ENCODE peak calls at places on chromosome 18, in six cellular contexts. K is brain microvascular endothelial cell, X is uterus, P is suprapubic skin, M is endothelial cell of umbilical vein, B is heart left ventricle. G is an unnamed sample.

GRCh38 chr18:23627964-23628363 is 34.7 kb downstream of the ANKRD29 start:
- DNase-seq in P (no peak), B (no peak), X (no peak), M (no peak), K (no peak), G (peak; percentile 16)

GRCh38 chr18:12388440-12388839 is 11.4 kb upstream of the AFG3L2 start:
- DNase-seq in B (no peak), X (no peak), K (no peak), M (no peak), P (no peak), G (no peak)

GRCh38 chr18:10274327-10274726 is 180.1 kb upstream of the APCDD1 start:
- DNase-seq in P (no peak), B (peak; percentile 46), X (no peak), M (no peak), K (no peak), G (peak; percentile 22)

GRCh38 chr18:74633652-74634352 is 36.1 kb downstream of the ZNF407 start:
- DNase-seq in M (no peak), X (no peak), B (no peak), P (no peak), K (no peak), G (peak; percentile 33)

GRCh38 chr18:32998285-32998684 is 225.5 kb upstream of the KLHL14 start:
- DNase-seq in M (no peak), K (no peak), P (no peak), X (no peak), B (no peak), G (no peak)

GRCh38 chr18:56962322-56962721 is 184.6 kb upstream of the BOD1L2 start:
- DNase-seq in P (no peak), B (no peak), X (no peak), M (no peak), K (no peak), G (no peak)

GRCh38 chr18:38940863-38941531 is 1375.4 kb upstream of the CELF4 start:
- DNase-seq in X (no peak), P (no peak), K (peak; percentile 90), M (peak; percentile 11), B (no peak), G (peak; percentile 69)

GRCh38 chr18:75926811-75927210 is 499.3 kb upstream of the SMIM21 start:
- DNase-seq in P (no peak), M (no peak), X (no peak), B (no peak), K (no peak), G (peak; percentile 62)

GRCh38 chr18:13577091-13577697 is 149.2 kb downstream of the FAM210A start:
- DNase-seq in B (no peak), M (no peak), X (no peak), P (no peak), K (peak; percentile 41), G (no peak)

GRCh38 chr18:31679133-31679731 is 5.1 kb downstream of the B4GALT6 start:
- DNase-seq in X (no peak), K (peak; percentile 43), B (no peak), M (peak; percentile 93), P (no peak), G (peak; percentile 65)

GRCh38 chr18:2662990-2663389 is 7.5 kb downstream of the SMCHD1 start:
- DNase-seq in P (no peak), K (no peak), M (no peak), X (no peak), B (no peak), G (no peak)

GRCh38 chr18:31302991-31303390 is 15.0 kb upstream of the DSG1 start:
- DNase-seq in K (no peak), M (peak; percentile 34), X (no peak), B (no peak), P (no peak), G (peak; percentile 79)

GRCh38 chr18:62407660-62408059 is 82.5 kb downstream of the TNFRSF11A start:
- DNase-seq in B (no peak), M (no peak), X (no peak), K (no peak), P (no peak), G (no peak)

GRCh38 chr18:45254683-45255082 is 360.6 kb upstream of the SLC14A2 start:
- DNase-seq in M (no peak), P (no peak), B (peak; percentile 66), X (peak; percentile 19), K (no peak), G (peak; percentile 47)
- H3K4me3 ChIP-seq in M (no peak overlapping the region), P (no peak overlapping the region), B (no peak overlapping the region), X (no peak overlapping the region), K (no peak overlapping the region), G (no peak overlapping the region)

GRCh38 chr18:48693006-48693405 is 154.2 kb downstream of the CTIF start:
- DNase-seq in K (no peak), M (no peak), X (no peak), P (no peak), B (no peak), G (no peak)
- H3K27ac ChIP-seq in K (no peak overlapping the region), M (no peak overlapping the region), X (no peak overlapping the region), P (no peak overlapping the region), B (no peak overlapping the region), G (no peak overlapping the region)

DNA sequence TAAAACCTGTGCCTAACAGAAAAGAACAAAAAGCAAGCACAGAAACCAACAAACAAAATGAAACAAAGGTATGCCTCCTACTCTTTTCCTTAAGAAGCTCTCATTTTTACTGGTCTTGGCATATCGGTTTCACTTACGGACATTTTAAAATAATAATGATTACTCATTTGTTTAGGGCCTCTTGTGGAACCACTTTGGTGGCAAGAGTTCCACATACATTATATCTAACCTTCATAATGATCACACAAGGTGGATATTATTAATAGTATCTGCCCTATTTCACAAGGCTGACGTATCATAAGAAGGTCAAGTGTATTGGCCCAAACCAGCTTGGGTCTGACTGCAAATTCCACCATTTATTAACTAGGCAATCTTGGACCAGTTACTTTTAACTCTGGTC is 304.7 kb downstream of the TCF4 start:
- DNase-seq in P (no peak), K (no peak), M (no peak), B (no peak), X (no peak), G (no peak)
- H3K4me3 ChIP-seq in P (no peak overlapping the region), K (no peak overlapping the region), M (no peak overlapping the region), B (no peak overlapping the region), X (no peak overlapping the region), G (no peak overlapping the region)

DNA sequence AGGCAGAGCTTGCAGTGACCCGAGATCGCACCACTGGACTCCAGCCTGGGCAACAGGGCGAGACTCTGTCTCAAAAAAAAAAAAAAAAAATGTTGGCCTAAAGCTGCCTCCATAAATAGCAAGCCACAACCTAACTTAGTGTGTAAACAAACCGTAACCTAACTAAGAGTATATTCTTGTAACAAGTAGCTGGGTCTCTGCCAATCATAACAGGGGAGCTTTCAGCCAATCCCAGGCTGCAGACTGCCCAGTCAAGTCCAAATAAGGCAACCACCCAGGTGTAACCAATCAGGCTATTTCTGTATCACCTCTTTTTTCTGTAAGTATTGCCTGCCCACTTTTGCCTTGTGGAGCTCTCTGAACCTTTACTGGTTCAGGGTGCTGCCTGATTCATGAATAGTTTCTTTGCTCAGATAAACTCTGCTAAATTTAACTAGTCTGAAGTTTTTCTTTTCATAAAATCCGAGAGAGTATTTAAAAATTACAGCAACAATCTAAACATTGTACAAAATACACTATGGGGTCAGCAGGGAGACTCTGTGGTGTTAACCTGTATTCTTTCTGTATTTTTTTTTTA is 4.5 kb downstream of the PSTPIP2 start:
- DNase-seq in M (peak; percentile 24), K (no peak), X (no peak), B (no peak), P (no peak), G (peak; percentile 55)
- H3K27ac ChIP-seq in M (no peak overlapping the region), K (no peak overlapping the region), X (no peak overlapping the region), B (no peak overlapping the region), P (no peak overlapping the region), G (no peak overlapping the region)

GRCh38 chr18:58087928-58088722 is 44.1 kb downstream of the NEDD4L start:
- DNase-seq in B (no peak), P (no peak), X (no peak), K (no peak), M (no peak), G (peak; percentile 16)
- H3K4me3 ChIP-seq in B (no peak overlapping the region), P (no peak overlapping the region), X (no peak overlapping the region), K (no peak overlapping the region), M (no peak overlapping the region), G (no peak overlapping the region)

GRCh38 chr18:48940854-48941531 is 9.8 kb downstream of the SMAD7 start:
- DNase-seq in M (peak; percentile 58), X (no peak), K (no peak), B (no peak), P (no peak), G (no peak)

GRCh38 chr18:48941672-48942071 is 9.1 kb downstream of the SMAD7 start:
- DNase-seq in M (peak; percentile 17), X (no peak), K (no peak), P (no peak), B (no peak), G (no peak)

GRCh38 chr18:48942554-48943261 is 8.1 kb downstream of the SMAD7 start:
- DNase-seq in K (peak; percentile 97), M (peak; percentile 42), X (no peak), B (no peak), P (no peak), G (peak; percentile 67)

GRCh38 chr18:48943333-48943732 is 7.4 kb downstream of the SMAD7 start:
- DNase-seq in X (no peak), K (no peak), P (no peak), M (no peak), B (no peak), G (no peak)

DNA sequence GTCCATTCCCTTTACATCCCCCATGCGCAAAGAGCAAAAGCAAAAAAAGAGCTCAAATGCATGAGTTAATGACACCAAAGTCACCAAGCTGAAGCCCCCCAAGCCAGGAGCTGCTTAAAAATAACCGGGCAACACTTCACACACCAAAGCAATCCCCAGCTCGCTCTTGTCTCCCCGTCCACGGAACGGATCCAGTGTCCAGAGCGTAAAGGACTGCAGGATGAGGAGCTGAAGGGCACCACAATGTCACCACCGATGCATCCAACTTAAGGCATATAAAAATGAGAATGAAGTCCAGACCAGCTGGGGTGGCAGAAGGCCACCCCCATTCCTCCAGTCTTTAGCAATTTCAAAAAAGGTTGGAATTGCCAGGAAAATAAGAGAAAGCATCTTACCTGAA is 8.7 kb downstream of the SMAD7 start:
- DNase-seq in K (no peak), P (no peak), B (no peak), X (no peak), M (no peak), G (no peak)
- H3K27ac ChIP-seq in K (peak overlapping the region; percentile 78), P (peak overlapping the region; percentile 18), B (peak overlapping the region; percentile 18), X (peak overlapping the region; percentile 99), M (no peak overlapping the region), G (peak overlapping the region; percentile 65)

GRCh38 chr18:79986726-79987125 is 1.6 kb downstream of the TXNL4A start:
- DNase-seq in X (no peak), B (no peak), K (no peak), M (peak; percentile 8), P (no peak), G (no peak)
- H3K4me3 ChIP-seq in X (no peak overlapping the region), B (peak overlapping the region; percentile 91), K (peak overlapping the region; percentile 79), M (no peak overlapping the region), P (peak overlapping the region; percentile 98), G (peak overlapping the region; percentile 96)

GRCh38 chr18:68532328-68532885 is 182.5 kb downstream of the TMX3 start:
- DNase-seq in M (no peak), K (no peak), X (no peak), P (no peak), B (no peak), G (no peak)
- H3K27ac ChIP-seq in M (no peak overlapping the region), K (no peak overlapping the region), X (no peak overlapping the region), P (no peak overlapping the region), B (no peak overlapping the region), G (no peak overlapping the region)

G was measured in fibroblast of lung.